ENCODE peak calls at places on chromosomes 4 and X, in five cellular contexts. L is uterus, A is prostate gland, T is body of pancreas, D is IMR-90. S is an unnamed sample.
A peak's percentile ranks its signal among the peaks of the same experiment; 100 is the strongest.

GRCh38 chrX:39857780-39858179 is 240.0 kb downstream of the BCOR start:
- DNase-seq in L (no peak), D (no peak), A (no peak), T (no peak), S (no peak)

GRCh38 chr4:16721618-16722291 is 176.7 kb downstream of the LDB2 start:
- DNase-seq in A (no peak), T (no peak), L (no peak), D (peak; percentile 89), S (no peak)

GRCh38 chr4:62495039-62495438 is 1294.9 kb downstream of the ADGRL3 start:
- DNase-seq in D (no peak), L (no peak), A (no peak), T (no peak), S (no peak)

GRCh38 chr4:14110407-14110806 is 482.9 kb upstream of the BOD1L1 start:
- DNase-seq in A (no peak), L (no peak), D (peak; percentile 85), T (no peak), S (no peak)

GRCh38 chr4:6342530-6343293 is 73.1 kb downstream of the WFS1 start:
- DNase-seq in A (no peak), T (no peak), L (peak; percentile 54), D (peak; percentile 27), S (peak; percentile 59)

GRCh38 chr4:151052785-151053184 is 37.7 kb upstream of the LRBA start:
- DNase-seq in A (no peak), D (no peak), L (no peak), T (no peak), S (no peak)

GRCh38 chr4:56302775-56303174 is 84.5 kb downstream of the AASDH start:
- DNase-seq in L (no peak), D (peak; percentile 3), A (no peak), T (no peak), S (no peak)

GRCh38 chr4:4427886-4428285 is 41.0 kb downstream of the NSG1 start:
- DNase-seq in L (no peak), T (no peak), D (no peak), A (no peak), S (no peak)

GRCh38 chr4:37793562-37793961 is 32.9 kb upstream of the PGM2 start:
- DNase-seq in L (no peak), D (peak; percentile 7), A (no peak), T (no peak), S (no peak)

GRCh38 chrX:104137496-104137895 is 19.3 kb downstream of the SLC25A53 start:
- DNase-seq in T (no peak), L (no peak), A (no peak), D (no peak), S (no peak)

GRCh38 chr4:155787113-155787710 is 28.4 kb downstream of the GUCY1B1 start:
- DNase-seq in L (no peak), D (peak; percentile 70), A (peak; percentile 28), T (peak; percentile 25), S (no peak)

GRCh38 chrX:19512961-19513360 is 2.3 kb downstream of the MAP3K15 start:
- DNase-seq in A (no peak), D (no peak), T (no peak), L (no peak), S (no peak)

GRCh38 chr4:7650606-7651400 is 216.1 kb upstream of the PSAPL1 start:
- DNase-seq in D (no peak), A (no peak), L (no peak), T (no peak), S (no peak)

GRCh38 chr4:3716034-3716875 is 49.9 kb upstream of the ADRA2C start:
- DNase-seq in T (no peak), D (no peak), A (no peak), L (no peak), S (no peak)

GRCh38 chr4:150078996-150079581 is 844 bp downstream of the DCLK2 start:
- DNase-seq in D (peak; percentile 40), A (peak; percentile 6), T (peak; percentile 36), L (peak; percentile 40), S (peak; percentile 29)

GRCh38 chr4:110196871-110197420 is 1.5 kb downstream of the ELOVL6 start:
- DNase-seq in L (peak; percentile 40), A (peak; percentile 26), D (peak; percentile 31), T (peak; percentile 43), S (peak; percentile 78)

GRCh38 chr4:170497105-170497504 is 407.3 kb upstream of the AADAT start:
- DNase-seq in T (peak; percentile 16), D (no peak), A (no peak), L (no peak), S (no peak)

GRCh38 chr4:52863324-52863723 is 1.2 kb downstream of the RASL11B start:
- DNase-seq in T (no peak), L (no peak), A (no peak), D (no peak), S (no peak)

GRCh38 chr4:169968999-169969398 is 57.2 kb downstream of the MFAP3L start:
- DNase-seq in T (no peak), D (peak; percentile 11), L (no peak), A (no peak), S (no peak)

GRCh38 chr4:116588783-116589182 is 496.6 kb downstream of the TRAM1L1 start:
- DNase-seq in L (no peak), A (no peak), D (no peak), T (no peak), S (no peak)
- H3K4me1 ChIP-seq in L (no peaks in the 10 kb centered on the region), A (no peaks in the 10 kb centered on the region), D (no peaks in the 10 kb centered on the region), T (no peaks in the 10 kb centered on the region), S (no peaks in the 10 kb centered on the region)

DNA sequence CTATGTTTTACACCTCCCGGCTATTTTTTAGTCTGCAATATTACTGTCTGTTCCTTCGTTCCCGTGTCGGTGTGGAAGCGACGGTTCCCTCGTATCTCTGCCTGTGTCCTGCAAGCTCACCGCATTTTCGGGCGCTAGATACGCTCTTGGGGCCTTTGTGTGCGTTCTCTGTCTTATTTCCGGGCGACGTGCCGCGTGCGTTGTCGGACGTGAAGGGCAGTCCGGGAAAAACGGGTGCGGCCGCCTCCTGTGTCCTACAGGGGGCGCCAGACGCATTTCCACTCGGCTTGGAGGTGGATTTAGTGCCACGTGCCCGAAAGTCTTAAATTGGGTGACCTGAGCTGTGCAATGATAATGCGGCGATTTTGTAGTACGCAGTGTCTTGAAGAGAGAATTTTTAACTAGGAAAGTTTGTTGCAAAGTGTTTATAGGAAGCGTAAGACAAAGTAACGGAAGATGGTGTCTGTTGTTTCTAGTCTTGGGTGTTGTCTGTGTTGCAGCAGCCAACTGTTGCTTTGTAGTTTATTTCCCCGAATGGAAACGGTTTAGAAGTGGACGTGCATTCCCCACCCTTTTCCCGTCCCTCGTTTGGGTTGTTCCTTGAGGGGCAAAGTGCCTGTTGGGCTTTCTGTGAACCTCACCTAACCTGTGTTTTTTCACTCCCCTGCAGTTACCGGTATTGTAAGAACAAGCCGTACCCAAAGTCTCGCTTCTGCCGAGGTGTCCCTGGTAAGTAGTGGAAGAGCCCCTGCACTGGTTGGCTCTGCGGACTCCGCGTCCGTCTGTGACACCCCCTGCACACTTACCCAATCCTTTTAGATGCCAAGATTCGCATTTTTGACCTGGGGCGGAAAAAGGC is 720 bp downstream of the RPL10 start:
- DNase-seq in T (peak; percentile 87), D (peak; percentile 67), L (peak; percentile 86), A (peak; percentile 82), S (peak; percentile 87)
- TF ChIP-seq POLR2A in T (no peak), D (no peak), L (no peak), A (no peak), S (no peak)

DNA sequence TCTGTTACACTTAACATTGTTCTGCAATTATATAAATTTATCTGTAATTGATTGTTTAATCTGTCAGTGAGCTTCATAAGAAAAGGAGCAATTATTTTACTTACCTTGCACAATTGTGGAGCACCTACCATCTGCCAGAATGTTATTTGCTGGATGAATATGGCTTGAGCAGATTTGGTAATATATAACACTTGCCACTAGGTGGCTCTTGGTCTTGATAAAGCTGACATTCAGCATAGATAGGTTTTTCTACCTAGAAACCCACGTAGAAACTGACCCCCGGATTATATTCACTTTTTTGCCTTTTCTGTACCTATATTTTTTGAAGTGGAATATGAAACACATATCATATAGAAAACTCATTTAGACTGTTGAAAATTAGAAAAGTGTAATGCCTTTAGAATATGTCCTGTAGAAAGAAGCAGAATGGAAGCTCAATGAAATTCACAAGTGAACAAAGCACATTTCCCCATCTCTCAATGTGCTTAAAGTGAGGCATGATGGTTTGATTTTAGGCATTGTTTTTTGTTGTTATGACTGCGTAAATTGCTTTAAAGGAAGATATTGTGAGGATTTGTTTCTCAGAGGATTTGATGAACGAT is 9.5 kb downstream of the RBPJ start:
- DNase-seq in A (peak; percentile 44), D (peak; percentile 68), T (no peak), L (no peak), S (no peak)
- H3K4me1 ChIP-seq in A (no peaks in the 10 kb centered on the region), D (peaks cover 13% of the 10 kb centered on the region), T (peaks cover 29% of the 10 kb centered on the region), L (peaks cover 7% of the 10 kb centered on the region), S (peaks cover 6% of the 10 kb centered on the region)

DNA sequence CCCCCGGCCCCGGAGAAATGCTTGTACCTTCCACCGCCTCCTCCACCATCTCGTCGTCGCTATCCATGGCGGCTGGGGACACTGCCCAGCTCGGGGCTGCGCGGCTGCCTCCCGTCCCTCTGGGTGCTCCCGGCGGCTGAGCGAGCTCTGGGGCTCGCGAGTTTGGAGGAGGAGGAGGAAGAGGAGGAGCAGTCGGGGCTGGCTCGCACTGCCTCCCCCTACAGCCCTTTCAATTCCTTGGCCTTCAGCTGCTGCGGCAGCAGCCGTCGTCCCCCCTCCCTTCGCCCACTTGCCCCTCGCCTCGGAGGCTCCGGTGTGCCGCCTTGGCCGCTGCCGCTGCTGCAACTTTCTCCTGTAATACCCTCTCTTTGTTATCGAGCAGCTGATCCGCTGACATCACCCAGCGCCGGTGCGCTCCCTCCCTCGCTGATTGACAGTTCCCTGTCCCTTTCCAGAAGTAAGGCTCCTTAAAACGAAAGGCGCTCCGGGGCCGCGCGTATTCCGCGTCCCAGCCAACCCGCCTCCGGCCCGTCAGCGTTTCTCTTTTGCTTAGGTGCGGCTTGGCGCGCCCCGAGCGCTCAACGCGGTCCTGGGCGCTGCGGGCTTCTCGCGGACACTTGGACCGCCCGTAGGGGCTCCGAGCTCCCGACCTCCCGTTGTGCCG is at the start of gene SETD7:
- DNase-seq in T (peak; percentile 82), D (peak; percentile 76), L (peak; percentile 80), A (peak; percentile 76), S (peak; percentile 83)
- TF ChIP-seq POLR2A in T (peak; percentile 85), D (peak; percentile 61), L (peak; percentile 82), A (peak; percentile 79), S (no peak)

DNA sequence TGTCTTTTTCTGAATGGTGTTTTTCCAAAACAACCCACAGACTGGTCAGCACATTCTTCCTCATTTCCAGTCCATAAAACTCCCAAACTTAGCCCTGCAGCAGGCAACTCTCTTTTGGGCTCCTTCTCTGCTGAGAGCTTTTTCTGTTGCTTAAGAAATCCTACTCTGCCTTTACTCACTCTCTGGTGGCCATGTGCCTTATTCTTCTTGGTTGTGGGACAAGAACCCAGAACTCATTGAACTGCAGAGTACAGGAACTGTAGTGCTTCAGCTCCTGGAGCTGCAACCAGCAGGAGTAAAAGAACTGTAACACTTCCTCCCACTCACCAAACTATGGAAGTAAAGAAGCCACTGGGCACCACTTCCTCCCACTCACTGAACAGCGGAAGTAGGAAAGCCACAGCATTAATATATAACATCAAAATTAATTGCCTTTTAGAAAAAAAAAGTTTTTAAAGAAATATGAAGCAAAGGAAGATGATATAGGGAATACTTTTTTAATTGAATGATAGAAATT is 864.1 kb upstream of the PCDH10 start:
- DNase-seq in D (no peak), L (no peak), A (no peak), T (no peak), S (no peak)
- H3K4me1 ChIP-seq in D (no peaks in the 10 kb centered on the region), L (no peaks in the 10 kb centered on the region), A (no peaks in the 10 kb centered on the region), T (no peaks in the 10 kb centered on the region), S (no peaks in the 10 kb centered on the region)